ENCODE peak calls at places on chromosomes 1 and 21, in eight cellular contexts. One of them, this sample, is unnamed.

GRCh38 chr1:15158506-15159165 is 5.1 kb downstream of the TMEM51 start:
- DNase-seq in ovary: peak
- DNase-seq in LoVo: no peak
- DNase-seq in EH: peak
- DNase-seq in effector CD8-positive, alpha-beta T cell: no peak
- DNase-seq in amniotic stem cell: no peak
- DNase-seq in activated effector memory CD4-positive, alpha-beta T cell treated with anti-CD3 and anti-CD28 coated beads, Interleukin-2, amount 50 U/mL, for 16 hours: no peak
- DNase-seq in AML-193: no peak
- DNase-seq in this sample: no peak

GRCh38 chr1:36366091-36366661 is 19.5 kb downstream of the STK40 start:
- DNase-seq in ovary: no peak
- DNase-seq in activated effector memory CD4-positive, alpha-beta T cell treated with anti-CD3 and anti-CD28 coated beads, Interleukin-2, amount 50 U/mL, for 16 hours: peak
- DNase-seq in EH: peak
- DNase-seq in amniotic stem cell: no peak
- DNase-seq in LoVo: no peak
- DNase-seq in AML-193: peak
- DNase-seq in effector CD8-positive, alpha-beta T cell: peak
- DNase-seq in this sample: no peak

GRCh38 chr1:237229333-237229732 is 187.3 kb downstream of the RYR2 start:
- DNase-seq in ovary: no peak
- DNase-seq in activated effector memory CD4-positive, alpha-beta T cell treated with anti-CD3 and anti-CD28 coated beads, Interleukin-2, amount 50 U/mL, for 16 hours: no peak
- DNase-seq in amniotic stem cell: no peak
- DNase-seq in effector CD8-positive, alpha-beta T cell: no peak
- DNase-seq in AML-193: no peak
- DNase-seq in LoVo: no peak
- DNase-seq in EH: no peak
- DNase-seq in this sample: no peak

GRCh38 chr1:202643397-202644218 is 66.6 kb downstream of the SYT2 start:
- DNase-seq in amniotic stem cell: no peak
- DNase-seq in activated effector memory CD4-positive, alpha-beta T cell treated with anti-CD3 and anti-CD28 coated beads, Interleukin-2, amount 50 U/mL, for 16 hours: no peak
- DNase-seq in EH: no peak
- DNase-seq in ovary: no peak
- DNase-seq in LoVo: no peak
- DNase-seq in AML-193: no peak
- DNase-seq in effector CD8-positive, alpha-beta T cell: no peak
- DNase-seq in this sample: no peak

GRCh38 chr1:230308039-230308438 is 118.1 kb downstream of the PGBD5 start:
- DNase-seq in EH: peak
- DNase-seq in activated effector memory CD4-positive, alpha-beta T cell treated with anti-CD3 and anti-CD28 coated beads, Interleukin-2, amount 50 U/mL, for 16 hours: no peak
- DNase-seq in AML-193: no peak
- DNase-seq in LoVo: peak
- DNase-seq in effector CD8-positive, alpha-beta T cell: no peak
- DNase-seq in ovary: peak
- DNase-seq in amniotic stem cell: peak
- DNase-seq in this sample: no peak

GRCh38 chr21:32572574-32573420 is 12.5 kb downstream of the TCP10L start:
- DNase-seq in EH: no peak
- DNase-seq in amniotic stem cell: no peak
- DNase-seq in LoVo: no peak
- DNase-seq in AML-193: no peak
- DNase-seq in ovary: no peak
- DNase-seq in effector CD8-positive, alpha-beta T cell: no peak
- DNase-seq in activated effector memory CD4-positive, alpha-beta T cell treated with anti-CD3 and anti-CD28 coated beads, Interleukin-2, amount 50 U/mL, for 16 hours: no peak
- DNase-seq in this sample: no peak

GRCh38 chr1:86466986-86467385 is 1.7 kb upstream of the CLCA1 start:
- DNase-seq in ovary: no peak
- DNase-seq in LoVo: no peak
- DNase-seq in activated effector memory CD4-positive, alpha-beta T cell treated with anti-CD3 and anti-CD28 coated beads, Interleukin-2, amount 50 U/mL, for 16 hours: no peak
- DNase-seq in EH: peak
- DNase-seq in amniotic stem cell: peak
- DNase-seq in effector CD8-positive, alpha-beta T cell: no peak
- DNase-seq in AML-193: no peak
- DNase-seq in this sample: no peak

GRCh38 chr1:154967331-154967950 is 3.1 kb downstream of the SHC1 start:
- DNase-seq in EH: no peak
- DNase-seq in ovary: no peak
- DNase-seq in AML-193: no peak
- DNase-seq in activated effector memory CD4-positive, alpha-beta T cell treated with anti-CD3 and anti-CD28 coated beads, Interleukin-2, amount 50 U/mL, for 16 hours: no peak
- DNase-seq in LoVo: no peak
- DNase-seq in effector CD8-positive, alpha-beta T cell: no peak
- DNase-seq in amniotic stem cell: no peak
- DNase-seq in this sample: no peak

GRCh38 chr1:24635195-24635843 is 7.8 kb upstream of the SRRM1 start:
- DNase-seq in ovary: no peak
- DNase-seq in amniotic stem cell: peak
- DNase-seq in AML-193: peak
- DNase-seq in effector CD8-positive, alpha-beta T cell: no peak
- DNase-seq in EH: peak
- DNase-seq in LoVo: peak
- DNase-seq in activated effector memory CD4-positive, alpha-beta T cell treated with anti-CD3 and anti-CD28 coated beads, Interleukin-2, amount 50 U/mL, for 16 hours: no peak
- DNase-seq in this sample: no peak

GRCh38 chr1:43979261-43979527 is 184 bp downstream of the B4GALT2 start:
- DNase-seq in amniotic stem cell: no peak
- DNase-seq in activated effector memory CD4-positive, alpha-beta T cell treated with anti-CD3 and anti-CD28 coated beads, Interleukin-2, amount 50 U/mL, for 16 hours: no peak
- DNase-seq in LoVo: no peak
- DNase-seq in EH: peak
- DNase-seq in effector CD8-positive, alpha-beta T cell: no peak
- DNase-seq in AML-193: no peak
- DNase-seq in ovary: no peak
- DNase-seq in this sample: no peak

GRCh38 chr1:226888816-226889215 is 18.4 kb downstream of the PSEN2 start:
- DNase-seq in AML-193: no peak
- DNase-seq in ovary: no peak
- DNase-seq in activated effector memory CD4-positive, alpha-beta T cell treated with anti-CD3 and anti-CD28 coated beads, Interleukin-2, amount 50 U/mL, for 16 hours: no peak
- DNase-seq in LoVo: no peak
- DNase-seq in EH: no peak
- DNase-seq in effector CD8-positive, alpha-beta T cell: no peak
- DNase-seq in amniotic stem cell: no peak
- DNase-seq in this sample: no peak

GRCh38 chr1:244460195-244460594 is 878 bp upstream of the CATSPERE start:
- DNase-seq in amniotic stem cell: no peak
- DNase-seq in EH: peak
- DNase-seq in AML-193: no peak
- DNase-seq in activated effector memory CD4-positive, alpha-beta T cell treated with anti-CD3 and anti-CD28 coated beads, Interleukin-2, amount 50 U/mL, for 16 hours: peak
- DNase-seq in effector CD8-positive, alpha-beta T cell: no peak
- DNase-seq in LoVo: peak
- DNase-seq in ovary: no peak
- DNase-seq in this sample: no peak

GRCh38 chr1:64215576-64215975 is 12.2 kb downstream of the UBE2U start:
- DNase-seq in LoVo: no peak
- DNase-seq in amniotic stem cell: no peak
- DNase-seq in ovary: no peak
- DNase-seq in activated effector memory CD4-positive, alpha-beta T cell treated with anti-CD3 and anti-CD28 coated beads, Interleukin-2, amount 50 U/mL, for 16 hours: no peak
- DNase-seq in effector CD8-positive, alpha-beta T cell: no peak
- DNase-seq in EH: no peak
- DNase-seq in AML-193: no peak
- DNase-seq in this sample: no peak

GRCh38 chr1:29470087-29470787 is 233.9 kb downstream of the PTPRU start:
- DNase-seq in amniotic stem cell: no peak
- DNase-seq in AML-193: no peak
- DNase-seq in ovary: no peak
- DNase-seq in EH: no peak
- DNase-seq in activated effector memory CD4-positive, alpha-beta T cell treated with anti-CD3 and anti-CD28 coated beads, Interleukin-2, amount 50 U/mL, for 16 hours: peak
- DNase-seq in effector CD8-positive, alpha-beta T cell: no peak
- DNase-seq in LoVo: no peak
- DNase-seq in this sample: peak

GRCh38 chr1:29547300-29547699 is 311.0 kb downstream of the PTPRU start:
- DNase-seq in AML-193: no peak
- DNase-seq in ovary: no peak
- DNase-seq in amniotic stem cell: no peak
- DNase-seq in effector CD8-positive, alpha-beta T cell: no peak
- DNase-seq in EH: no peak
- DNase-seq in activated effector memory CD4-positive, alpha-beta T cell treated with anti-CD3 and anti-CD28 coated beads, Interleukin-2, amount 50 U/mL, for 16 hours: no peak
- DNase-seq in LoVo: no peak
- DNase-seq in this sample: peak

GRCh38 chr1:3543076-3544049 is 67.9 kb downstream of the MEGF6 start:
- DNase-seq in effector CD8-positive, alpha-beta T cell: no peak
- DNase-seq in ovary: peak
- DNase-seq in AML-193: no peak
- DNase-seq in activated effector memory CD4-positive, alpha-beta T cell treated with anti-CD3 and anti-CD28 coated beads, Interleukin-2, amount 50 U/mL, for 16 hours: no peak
- DNase-seq in LoVo: peak
- DNase-seq in EH: peak
- DNase-seq in amniotic stem cell: peak
- DNase-seq in this sample: peak

GRCh38 chr1:3107201-3107600 is 38.2 kb downstream of the PRDM16 start:
- DNase-seq in LoVo: no peak
- DNase-seq in amniotic stem cell: no peak
- DNase-seq in ovary: no peak
- DNase-seq in EH: no peak
- DNase-seq in effector CD8-positive, alpha-beta T cell: no peak
- DNase-seq in AML-193: no peak
- DNase-seq in activated effector memory CD4-positive, alpha-beta T cell treated with anti-CD3 and anti-CD28 coated beads, Interleukin-2, amount 50 U/mL, for 16 hours: no peak
- DNase-seq in this sample: no peak

GRCh38 chr1:228471762-228472398 is 15.3 kb upstream of the RNF187 start:
- DNase-seq in LoVo: peak
- DNase-seq in amniotic stem cell: no peak
- DNase-seq in AML-193: peak
- DNase-seq in activated effector memory CD4-positive, alpha-beta T cell treated with anti-CD3 and anti-CD28 coated beads, Interleukin-2, amount 50 U/mL, for 16 hours: peak
- DNase-seq in effector CD8-positive, alpha-beta T cell: no peak
- DNase-seq in ovary: no peak
- DNase-seq in EH: peak
- DNase-seq in this sample: no peak

GRCh38 chr21:37039434-37040075 is 33.1 kb downstream of the RIPPLY3 start:
- DNase-seq in ovary: no peak
- DNase-seq in effector CD8-positive, alpha-beta T cell: no peak
- DNase-seq in amniotic stem cell: no peak
- DNase-seq in AML-193: no peak
- DNase-seq in EH: no peak
- DNase-seq in LoVo: no peak
- DNase-seq in activated effector memory CD4-positive, alpha-beta T cell treated with anti-CD3 and anti-CD28 coated beads, Interleukin-2, amount 50 U/mL, for 16 hours: no peak
- DNase-seq in this sample: no peak

GRCh38 chr1:23875382-23875781 is 7.3 kb upstream of the FUCA1 start:
- DNase-seq in AML-193: no peak
- DNase-seq in effector CD8-positive, alpha-beta T cell: no peak
- DNase-seq in activated effector memory CD4-positive, alpha-beta T cell treated with anti-CD3 and anti-CD28 coated beads, Interleukin-2, amount 50 U/mL, for 16 hours: no peak
- DNase-seq in LoVo: no peak
- DNase-seq in EH: no peak
- DNase-seq in amniotic stem cell: no peak
- DNase-seq in ovary: no peak
- DNase-seq in this sample: no peak

GRCh38 chr1:230509281-230509977 is 83.3 kb upstream of the PGBD5 start:
- DNase-seq in ovary: no peak
- DNase-seq in effector CD8-positive, alpha-beta T cell: no peak
- DNase-seq in LoVo: no peak
- DNase-seq in activated effector memory CD4-positive, alpha-beta T cell treated with anti-CD3 and anti-CD28 coated beads, Interleukin-2, amount 50 U/mL, for 16 hours: no peak
- DNase-seq in amniotic stem cell: no peak
- DNase-seq in EH: peak
- DNase-seq in AML-193: no peak
- DNase-seq in this sample: no peak

GRCh38 chr1:177567393-177567792 is 396.6 kb downstream of the BRINP2 start:
- DNase-seq in LoVo: no peak
- DNase-seq in effector CD8-positive, alpha-beta T cell: no peak
- DNase-seq in amniotic stem cell: no peak
- DNase-seq in AML-193: no peak
- DNase-seq in EH: peak
- DNase-seq in ovary: no peak
- DNase-seq in activated effector memory CD4-positive, alpha-beta T cell treated with anti-CD3 and anti-CD28 coated beads, Interleukin-2, amount 50 U/mL, for 16 hours: no peak
- DNase-seq in this sample: no peak

GRCh38 chr21:44391345-44392091 is 38.1 kb downstream of the TRPM2 start:
- DNase-seq in AML-193: peak
- DNase-seq in activated effector memory CD4-positive, alpha-beta T cell treated with anti-CD3 and anti-CD28 coated beads, Interleukin-2, amount 50 U/mL, for 16 hours: no peak
- DNase-seq in amniotic stem cell: no peak
- DNase-seq in LoVo: no peak
- DNase-seq in ovary: no peak
- DNase-seq in EH: no peak
- DNase-seq in effector CD8-positive, alpha-beta T cell: no peak
- DNase-seq in this sample: peak

GRCh38 chr1:5430911-5431310 is 561.3 kb downstream of the NPHP4 start:
- DNase-seq in LoVo: no peak
- DNase-seq in activated effector memory CD4-positive, alpha-beta T cell treated with anti-CD3 and anti-CD28 coated beads, Interleukin-2, amount 50 U/mL, for 16 hours: no peak
- DNase-seq in amniotic stem cell: no peak
- DNase-seq in AML-193: no peak
- DNase-seq in EH: no peak
- DNase-seq in ovary: no peak
- DNase-seq in effector CD8-positive, alpha-beta T cell: no peak
- DNase-seq in this sample: no peak

GRCh38 chr1:235207202-235207565 is 46.1 kb upstream of the RBM34 start:
- DNase-seq in ovary: no peak
- DNase-seq in amniotic stem cell: no peak
- DNase-seq in EH: no peak
- DNase-seq in activated effector memory CD4-positive, alpha-beta T cell treated with anti-CD3 and anti-CD28 coated beads, Interleukin-2, amount 50 U/mL, for 16 hours: peak
- DNase-seq in LoVo: no peak
- DNase-seq in effector CD8-positive, alpha-beta T cell: no peak
- DNase-seq in AML-193: no peak
- DNase-seq in this sample: no peak

GRCh38 chr1:182657026-182657425 is 27.4 kb downstream of the RGS8 start:
- DNase-seq in effector CD8-positive, alpha-beta T cell: no peak
- DNase-seq in ovary: no peak
- DNase-seq in EH: no peak
- DNase-seq in AML-193: no peak
- DNase-seq in activated effector memory CD4-positive, alpha-beta T cell treated with anti-CD3 and anti-CD28 coated beads, Interleukin-2, amount 50 U/mL, for 16 hours: no peak
- DNase-seq in amniotic stem cell: no peak
- DNase-seq in LoVo: no peak
- DNase-seq in this sample: no peak

GRCh38 chr1:145872421-145872891 is 13.2 kb downstream of the ANKRD35 start:
- DNase-seq in AML-193: no peak
- DNase-seq in amniotic stem cell: no peak
- DNase-seq in activated effector memory CD4-positive, alpha-beta T cell treated with anti-CD3 and anti-CD28 coated beads, Interleukin-2, amount 50 U/mL, for 16 hours: no peak
- DNase-seq in ovary: peak
- DNase-seq in LoVo: no peak
- DNase-seq in EH: peak
- DNase-seq in effector CD8-positive, alpha-beta T cell: no peak
- DNase-seq in this sample: no peak

GRCh38 chr1:169914534-169914933 is 20.8 kb upstream of the SCYL3 start:
- DNase-seq in LoVo: no peak
- DNase-seq in effector CD8-positive, alpha-beta T cell: no peak
- DNase-seq in EH: peak
- DNase-seq in activated effector memory CD4-positive, alpha-beta T cell treated with anti-CD3 and anti-CD28 coated beads, Interleukin-2, amount 50 U/mL, for 16 hours: no peak
- DNase-seq in amniotic stem cell: no peak
- DNase-seq in ovary: no peak
- DNase-seq in AML-193: no peak
- DNase-seq in this sample: no peak

GRCh38 chr1:225597926-225598575 is 54.9 kb downstream of the ENAH start:
- DNase-seq in ovary: no peak
- DNase-seq in effector CD8-positive, alpha-beta T cell: no peak
- DNase-seq in amniotic stem cell: no peak
- DNase-seq in EH: peak
- DNase-seq in AML-193: no peak
- DNase-seq in activated effector memory CD4-positive, alpha-beta T cell treated with anti-CD3 and anti-CD28 coated beads, Interleukin-2, amount 50 U/mL, for 16 hours: no peak
- DNase-seq in LoVo: no peak
- DNase-seq in this sample: no peak